ENCODE peak calls at places on chromosomes 11 and 22, in nine cellular contexts. One of them, this sample, is unnamed.

GRCh38 chr11:28146123-28146751 is 38.0 kb downstream of the METTL15 start:
- DNase-seq in HL-60: peak
- DNase-seq in GM23338: no peak
- DNase-seq in CD8-positive, alpha-beta T cell: no peak
- DNase-seq in gastrocnemius medialis: no peak
- DNase-seq in ovary: no peak
- DNase-seq in AG04450: peak
- DNase-seq in sigmoid colon: no peak
- DNase-seq in fibroblast of lung: peak
- DNase-seq in this sample: no peak

GRCh38 chr22:40603088-40603605 is 33.4 kb downstream of the MRTFA start:
- DNase-seq in HL-60: no peak
- DNase-seq in GM23338: no peak
- DNase-seq in CD8-positive, alpha-beta T cell: no peak
- DNase-seq in gastrocnemius medialis: no peak
- DNase-seq in ovary: no peak
- DNase-seq in AG04450: peak
- DNase-seq in sigmoid colon: no peak
- DNase-seq in fibroblast of lung: peak
- DNase-seq in this sample: no peak

GRCh38 chr22:32042924-32043323 is at the start of gene SLC5A1:
- DNase-seq in HL-60: no peak
- DNase-seq in GM23338: peak
- DNase-seq in CD8-positive, alpha-beta T cell: no peak
- DNase-seq in gastrocnemius medialis: no peak
- DNase-seq in ovary: no peak
- DNase-seq in AG04450: no peak
- DNase-seq in sigmoid colon: no peak
- DNase-seq in fibroblast of lung: no peak
- DNase-seq in this sample: no peak

GRCh38 chr11:65718531-65718930 is 2.1 kb downstream of the RNASEH2C start:
- DNase-seq in HL-60: no peak
- DNase-seq in GM23338: no peak
- DNase-seq in CD8-positive, alpha-beta T cell: no peak
- DNase-seq in gastrocnemius medialis: no peak
- DNase-seq in ovary: no peak
- DNase-seq in AG04450: no peak
- DNase-seq in sigmoid colon: no peak
- DNase-seq in fibroblast of lung: no peak
- DNase-seq in this sample: no peak

GRCh38 chr11:103528596-103528995 is 419.4 kb downstream of the DYNC2H1 start:
- DNase-seq in HL-60: no peak
- DNase-seq in GM23338: no peak
- DNase-seq in CD8-positive, alpha-beta T cell: no peak
- DNase-seq in gastrocnemius medialis: no peak
- DNase-seq in ovary: no peak
- DNase-seq in AG04450: no peak
- DNase-seq in sigmoid colon: no peak
- DNase-seq in fibroblast of lung: no peak
- DNase-seq in this sample: no peak

GRCh38 chr22:24437091-24437490 is 9.7 kb downstream of the ADORA2A start:
- DNase-seq in HL-60: no peak
- DNase-seq in GM23338: no peak
- DNase-seq in CD8-positive, alpha-beta T cell: no peak
- DNase-seq in gastrocnemius medialis: no peak
- DNase-seq in ovary: no peak
- DNase-seq in AG04450: no peak
- DNase-seq in sigmoid colon: no peak
- DNase-seq in fibroblast of lung: no peak
- DNase-seq in this sample: peak

GRCh38 chr11:128942807-128943430 is at the start of gene TP53AIP1:
- DNase-seq in HL-60: no peak
- DNase-seq in GM23338: no peak
- DNase-seq in CD8-positive, alpha-beta T cell: no peak
- DNase-seq in gastrocnemius medialis: no peak
- DNase-seq in ovary: no peak
- DNase-seq in AG04450: no peak
- DNase-seq in sigmoid colon: no peak
- DNase-seq in fibroblast of lung: no peak
- DNase-seq in this sample: no peak

GRCh38 chr11:18329196-18329870 is 7.0 kb downstream of the GTF2H1 start:
- DNase-seq in HL-60: no peak
- DNase-seq in GM23338: no peak
- DNase-seq in CD8-positive, alpha-beta T cell: no peak
- DNase-seq in gastrocnemius medialis: no peak
- DNase-seq in ovary: no peak
- DNase-seq in AG04450: no peak
- DNase-seq in sigmoid colon: no peak
- DNase-seq in fibroblast of lung: no peak
- DNase-seq in this sample: no peak

GRCh38 chr22:41873391-41873790 is 40.5 kb downstream of the SREBF2 start:
- DNase-seq in HL-60: no peak
- DNase-seq in GM23338: no peak
- DNase-seq in CD8-positive, alpha-beta T cell: no peak
- DNase-seq in gastrocnemius medialis: no peak
- DNase-seq in ovary: no peak
- DNase-seq in AG04450: no peak
- DNase-seq in sigmoid colon: no peak
- DNase-seq in fibroblast of lung: no peak
- DNase-seq in this sample: no peak

GRCh38 chr11:124586247-124586860 is 16.6 kb downstream of the OR8A1 start:
- DNase-seq in HL-60: peak
- DNase-seq in GM23338: peak
- DNase-seq in CD8-positive, alpha-beta T cell: peak
- DNase-seq in gastrocnemius medialis: peak
- DNase-seq in ovary: no peak
- DNase-seq in AG04450: peak
- DNase-seq in sigmoid colon: no peak
- DNase-seq in fibroblast of lung: peak
- DNase-seq in this sample: no peak

GRCh38 chr11:30321321-30321720 is 1.6 kb upstream of the ARL14EP start:
- DNase-seq in HL-60: no peak
- DNase-seq in GM23338: no peak
- DNase-seq in CD8-positive, alpha-beta T cell: no peak
- DNase-seq in gastrocnemius medialis: no peak
- DNase-seq in ovary: no peak
- DNase-seq in AG04450: no peak
- DNase-seq in sigmoid colon: no peak
- DNase-seq in fibroblast of lung: no peak
- DNase-seq in this sample: no peak

GRCh38 chr11:58576792-58577440 is 1.3 kb upstream of the LPXN start:
- DNase-seq in HL-60: no peak
- DNase-seq in GM23338: no peak
- DNase-seq in CD8-positive, alpha-beta T cell: no peak
- DNase-seq in gastrocnemius medialis: no peak
- DNase-seq in ovary: peak
- DNase-seq in AG04450: no peak
- DNase-seq in sigmoid colon: peak
- DNase-seq in fibroblast of lung: peak
- DNase-seq in this sample: no peak

GRCh38 chr11:61375709-61376108 is 13.5 kb downstream of the TMEM138 start:
- DNase-seq in HL-60: no peak
- DNase-seq in GM23338: no peak
- DNase-seq in CD8-positive, alpha-beta T cell: no peak
- DNase-seq in gastrocnemius medialis: no peak
- DNase-seq in ovary: no peak
- DNase-seq in AG04450: no peak
- DNase-seq in sigmoid colon: no peak
- DNase-seq in fibroblast of lung: no peak
- DNase-seq in this sample: no peak

GRCh38 chr22:24444729-24445466 is 17.5 kb downstream of the ADORA2A start:
- DNase-seq in HL-60: no peak
- DNase-seq in GM23338: no peak
- DNase-seq in CD8-positive, alpha-beta T cell: no peak
- DNase-seq in gastrocnemius medialis: no peak
- DNase-seq in ovary: no peak
- DNase-seq in AG04450: no peak
- DNase-seq in sigmoid colon: no peak
- DNase-seq in fibroblast of lung: no peak
- DNase-seq in this sample: peak

GRCh38 chr22:45225732-45226560 is 14.7 kb downstream of the KIAA0930 start:
- DNase-seq in HL-60: peak
- DNase-seq in GM23338: no peak
- DNase-seq in CD8-positive, alpha-beta T cell: no peak
- DNase-seq in gastrocnemius medialis: peak
- DNase-seq in ovary: no peak
- DNase-seq in AG04450: no peak
- DNase-seq in sigmoid colon: peak
- DNase-seq in fibroblast of lung: peak
- DNase-seq in this sample: no peak

GRCh38 chr22:29621761-29622526 is 18.5 kb downstream of the NF2 start:
- DNase-seq in HL-60: no peak
- DNase-seq in GM23338: peak
- DNase-seq in CD8-positive, alpha-beta T cell: no peak
- DNase-seq in gastrocnemius medialis: no peak
- DNase-seq in ovary: no peak
- DNase-seq in AG04450: peak
- DNase-seq in sigmoid colon: no peak
- DNase-seq in fibroblast of lung: peak
- DNase-seq in this sample: no peak
- H3K27ac ChIP-seq in HL-60: no peak
- H3K27ac ChIP-seq in GM23338: no peak
- H3K27ac ChIP-seq in CD8-positive, alpha-beta T cell: no peak
- H3K27ac ChIP-seq in gastrocnemius medialis: peak
- H3K27ac ChIP-seq in ovary: no peak
- H3K27ac ChIP-seq in AG04450: peak
- H3K27ac ChIP-seq in sigmoid colon: peak
- H3K27ac ChIP-seq in fibroblast of lung: peak
- H3K27ac ChIP-seq in this sample: peak

DNA sequence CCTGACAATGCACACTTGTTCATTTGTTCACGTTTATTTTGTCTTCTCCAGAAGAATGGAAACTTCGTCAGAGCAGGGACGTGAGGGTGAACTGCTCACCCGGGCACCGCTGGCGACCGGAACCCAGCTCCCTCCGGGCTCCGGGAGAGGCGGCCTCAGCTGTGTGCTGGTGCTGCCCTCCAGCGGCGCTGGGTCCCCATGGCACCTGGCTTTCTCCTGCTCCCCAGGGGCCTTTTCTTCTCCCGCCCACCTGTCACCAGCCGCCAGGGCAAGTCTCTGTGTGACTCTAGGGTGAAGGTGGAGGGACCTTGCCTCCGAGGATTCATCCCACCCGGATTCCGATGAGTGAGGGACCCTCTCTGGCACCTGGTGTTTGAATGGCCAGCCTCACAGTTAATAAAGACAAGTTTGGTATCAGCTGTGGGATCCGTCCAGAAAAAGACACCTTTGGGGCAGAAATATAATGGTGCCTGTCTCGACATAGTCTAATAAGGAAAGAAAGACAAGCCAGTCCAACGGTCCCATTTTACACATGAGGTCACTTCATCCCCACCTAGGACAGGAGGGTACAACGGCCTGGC is 32.9 kb upstream of the SLC35C1 start:
- DNase-seq in HL-60: peak
- DNase-seq in GM23338: peak
- DNase-seq in CD8-positive, alpha-beta T cell: peak
- DNase-seq in gastrocnemius medialis: peak
- DNase-seq in ovary: peak
- DNase-seq in AG04450: peak
- DNase-seq in sigmoid colon: peak
- DNase-seq in fibroblast of lung: peak
- DNase-seq in this sample: peak
- H3K4me3 ChIP-seq in HL-60: peak
- H3K4me3 ChIP-seq in GM23338: peak
- H3K4me3 ChIP-seq in CD8-positive, alpha-beta T cell: peak
- H3K4me3 ChIP-seq in gastrocnemius medialis: peak
- H3K4me3 ChIP-seq in ovary: peak
- H3K4me3 ChIP-seq in AG04450: peak
- H3K4me3 ChIP-seq in sigmoid colon: peak
- H3K4me3 ChIP-seq in fibroblast of lung: peak
- H3K4me3 ChIP-seq in this sample: peak

GRCh38 chr22:37499789-37500188 is 13.6 kb upstream of the MFNG start:
- DNase-seq in HL-60: no peak
- DNase-seq in GM23338: no peak
- DNase-seq in CD8-positive, alpha-beta T cell: no peak
- DNase-seq in gastrocnemius medialis: no peak
- DNase-seq in ovary: no peak
- DNase-seq in AG04450: no peak
- DNase-seq in sigmoid colon: no peak
- DNase-seq in fibroblast of lung: no peak
- DNase-seq in this sample: no peak

GRCh38 chr22:37496651-37497599 is 10.7 kb upstream of the MFNG start:
- DNase-seq in HL-60: no peak
- DNase-seq in GM23338: peak
- DNase-seq in CD8-positive, alpha-beta T cell: no peak
- DNase-seq in gastrocnemius medialis: no peak
- DNase-seq in ovary: no peak
- DNase-seq in AG04450: peak
- DNase-seq in sigmoid colon: no peak
- DNase-seq in fibroblast of lung: peak
- DNase-seq in this sample: no peak

GRCh38 chr22:37500745-37501144 is 14.6 kb upstream of the MFNG start:
- DNase-seq in HL-60: no peak
- DNase-seq in GM23338: no peak
- DNase-seq in CD8-positive, alpha-beta T cell: no peak
- DNase-seq in gastrocnemius medialis: no peak
- DNase-seq in ovary: no peak
- DNase-seq in AG04450: no peak
- DNase-seq in sigmoid colon: no peak
- DNase-seq in fibroblast of lung: no peak
- DNase-seq in this sample: no peak

GRCh38 chr22:37499006-37499707 is 13.0 kb upstream of the MFNG start:
- DNase-seq in HL-60: no peak
- DNase-seq in GM23338: no peak
- DNase-seq in CD8-positive, alpha-beta T cell: no peak
- DNase-seq in gastrocnemius medialis: no peak
- DNase-seq in ovary: no peak
- DNase-seq in AG04450: no peak
- DNase-seq in sigmoid colon: no peak
- DNase-seq in fibroblast of lung: peak
- DNase-seq in this sample: no peak

DNA sequence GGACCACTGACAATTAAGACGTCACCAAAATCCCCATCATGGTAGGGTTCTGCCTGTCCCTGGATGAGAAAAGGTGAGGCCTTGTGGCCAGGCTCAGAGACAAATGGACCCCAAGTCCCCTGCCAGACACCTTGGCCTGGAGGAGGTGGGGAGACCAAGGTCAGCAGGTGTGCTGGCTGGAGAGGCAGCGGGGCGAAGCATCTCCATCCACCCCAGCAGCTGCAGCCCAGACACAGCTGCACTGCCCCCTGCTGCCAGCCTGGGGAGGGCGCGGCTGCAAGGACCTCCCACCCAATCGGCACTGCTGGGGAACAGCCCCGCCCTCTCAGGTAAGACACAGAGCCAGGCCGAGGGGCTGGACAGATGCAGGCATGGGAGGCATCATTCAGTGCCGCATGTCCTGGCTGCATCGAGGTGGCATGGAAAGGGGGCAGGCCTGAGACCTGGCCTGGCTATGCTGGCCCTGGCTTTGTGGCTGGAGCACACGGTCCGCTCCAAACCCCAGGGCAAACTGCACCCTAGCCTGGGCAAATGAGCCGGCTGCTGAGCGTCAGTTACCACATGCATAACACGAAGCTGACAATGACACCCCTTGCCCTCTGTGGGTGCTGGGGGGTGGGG is 12.2 kb upstream of the MFNG start:
- DNase-seq in HL-60: no peak
- DNase-seq in GM23338: peak
- DNase-seq in CD8-positive, alpha-beta T cell: peak
- DNase-seq in gastrocnemius medialis: no peak
- DNase-seq in ovary: no peak
- DNase-seq in AG04450: no peak
- DNase-seq in sigmoid colon: no peak
- DNase-seq in fibroblast of lung: no peak
- DNase-seq in this sample: no peak
- H3K27ac ChIP-seq in HL-60: no peak
- H3K27ac ChIP-seq in GM23338: no peak
- H3K27ac ChIP-seq in CD8-positive, alpha-beta T cell: no peak
- H3K27ac ChIP-seq in gastrocnemius medialis: no peak
- H3K27ac ChIP-seq in ovary: no peak
- H3K27ac ChIP-seq in AG04450: no peak
- H3K27ac ChIP-seq in sigmoid colon: no peak
- H3K27ac ChIP-seq in fibroblast of lung: no peak
- H3K27ac ChIP-seq in this sample: no peak

GRCh38 chr22:17772249-17772962 is 1.9 kb downstream of the BID start:
- DNase-seq in HL-60: no peak
- DNase-seq in GM23338: no peak
- DNase-seq in CD8-positive, alpha-beta T cell: no peak
- DNase-seq in gastrocnemius medialis: peak
- DNase-seq in ovary: no peak
- DNase-seq in AG04450: no peak
- DNase-seq in sigmoid colon: peak
- DNase-seq in fibroblast of lung: no peak
- DNase-seq in this sample: no peak
- H3K4me3 ChIP-seq in HL-60: peak
- H3K4me3 ChIP-seq in GM23338: peak
- H3K4me3 ChIP-seq in CD8-positive, alpha-beta T cell: peak
- H3K4me3 ChIP-seq in gastrocnemius medialis: no peak
- H3K4me3 ChIP-seq in ovary: no peak
- H3K4me3 ChIP-seq in AG04450: peak
- H3K4me3 ChIP-seq in sigmoid colon: no peak
- H3K4me3 ChIP-seq in fibroblast of lung: peak
- H3K4me3 ChIP-seq in this sample: no peak